ENCODE peak calls at places on chromosomes 4 and X, in seven cellular contexts. E, B, N, V, K, T and G are unnamed samples.

GRCh38 chr4:1053080-1053661 is 41.7 kb downstream of the FGFRL1 start:
- DNase-seq in E (peak; percentile 93), B (no peak), N (peak; percentile 10), V (peak; percentile 56), K (no peak), T (peak; percentile 90), G (no peak)

GRCh38 chrX:9612146-9612505 is 147.3 kb downstream of the TBL1X start:
- DNase-seq in E (no peak), B (no peak), N (no peak), V (no peak), K (no peak), T (no peak), G (no peak)

GRCh38 chrX:110358548-110358947 is at the start of gene RTL9:
- DNase-seq in E (no peak), B (no peak), N (no peak), V (no peak), K (no peak), T (no peak), G (no peak)

GRCh38 chr4:170008376-170008775 is 17.8 kb downstream of the MFAP3L start:
- DNase-seq in E (no peak), B (no peak), N (no peak), V (no peak), K (peak; percentile 6), T (peak; percentile 11), G (no peak)

GRCh38 chr4:169492436-169493163 is 119.8 kb downstream of the NEK1 start:
- DNase-seq in E (peak; percentile 70), B (peak; percentile 40), N (no peak), V (no peak), K (peak; percentile 25), T (peak; percentile 65), G (no peak)

GRCh38 chr4:153916273-153916755 is 127.4 kb upstream of the SFRP2 start:
- DNase-seq in E (no peak), B (no peak), N (no peak), V (no peak), K (no peak), T (peak; percentile 10), G (no peak)

GRCh38 chr4:182449186-182449880 is 206.1 kb downstream of the TENM3 start:
- DNase-seq in E (peak; percentile 77), B (no peak), N (no peak), V (no peak), K (peak; percentile 15), T (no peak), G (no peak)

GRCh38 chr4:119570401-119570800 is 58.2 kb downstream of the PDE5A start:
- DNase-seq in E (no peak), B (no peak), N (no peak), V (no peak), K (no peak), T (peak; percentile 43), G (no peak)

GRCh38 chrX:72265263-72265662 is 11.8 kb downstream of the RPS4X start:
- DNase-seq in E (no peak), B (no peak), N (no peak), V (no peak), K (no peak), T (no peak), G (no peak)

GRCh38 chr4:141416677-141417363 is 196.1 kb downstream of the ZNF330 start:
- DNase-seq in E (no peak), B (no peak), N (no peak), V (no peak), K (no peak), T (peak; percentile 71), G (no peak)

GRCh38 chrX:103530540-103530939 is 11.3 kb upstream of the RAB40A start:
- DNase-seq in E (no peak), B (no peak), N (no peak), V (no peak), K (no peak), T (peak; percentile 47), G (no peak)

GRCh38 chr4:162700358-162700757 is 466.3 kb downstream of the NAF1 start:
- DNase-seq in E (no peak), B (no peak), N (no peak), V (no peak), K (no peak), T (no peak), G (no peak)

GRCh38 chr4:6992728-6993655 is 50.2 kb upstream of the TADA2B start:
- DNase-seq in E (peak; percentile 54), B (no peak), N (no peak), V (no peak), K (no peak), T (peak; percentile 38), G (no peak)

GRCh38 chr4:186078977-186079697 is 10.2 kb downstream of the TLR3 start:
- DNase-seq in E (peak; percentile 91), B (no peak), N (no peak), V (no peak), K (no peak), T (no peak), G (no peak)

GRCh38 chr4:119024102-119024501 is 111.5 kb upstream of the MYOZ2 start:
- DNase-seq in E (no peak), B (no peak), N (no peak), V (no peak), K (no peak), T (no peak), G (no peak)

GRCh38 chr4:2849267-2850140 is 5.9 kb downstream of the ADD1 start:
- DNase-seq in E (no peak), B (no peak), N (no peak), V (no peak), K (no peak), T (peak; percentile 40), G (no peak)
- H3K27ac ChIP-seq in E (no peak overlapping the region), B (no peak overlapping the region), N (no peak overlapping the region), V (no peak overlapping the region), K (no peak overlapping the region), T (no peak overlapping the region), G (no peak overlapping the region)

GRCh38 chr4:53014881-53015280 is 152.8 kb downstream of the RASL11B start:
- DNase-seq in E (no peak), B (no peak), N (no peak), V (no peak), K (no peak), T (peak; percentile 53), G (no peak)

GRCh38 chr4:53014368-53014767 is 152.3 kb downstream of the RASL11B start:
- DNase-seq in E (no peak), B (no peak), N (no peak), V (no peak), K (no peak), T (no peak), G (no peak)

GRCh38 chr4:53016099-53016498 is 154.0 kb downstream of the RASL11B start:
- DNase-seq in E (peak; percentile 63), B (no peak), N (no peak), V (no peak), K (no peak), T (peak; percentile 23), G (no peak)

GRCh38 chr4:53013873-53014272 is 151.8 kb downstream of the RASL11B start:
- DNase-seq in E (no peak), B (no peak), N (no peak), V (no peak), K (no peak), T (no peak), G (no peak)

GRCh38 chr4:53015681-53016080 is 153.6 kb downstream of the RASL11B start:
- DNase-seq in E (peak; percentile 60), B (peak; percentile 55), N (no peak), V (no peak), K (no peak), T (peak; percentile 70), G (no peak)
- H3K4me1 ChIP-seq in E (peaks cover 8% of the 10 kb centered on the region), B (no peaks in the 10 kb centered on the region), N (peaks cover 80% of the 10 kb centered on the region), V (peaks cover 36% of the 10 kb centered on the region), K (peaks cover 24% of the 10 kb centered on the region), T (peaks cover 74% of the 10 kb centered on the region), G (peaks cover 27% of the 10 kb centered on the region)

GRCh38 chrX:47651043-47651905 is 911 bp upstream of the ELK1 start:
- DNase-seq in E (no peak), B (no peak), N (no peak), V (no peak), K (no peak), T (no peak), G (no peak)
- H3K9me3 ChIP-seq in E (no peaks in the 10 kb centered on the region), B (no peaks in the 10 kb centered on the region), N (no peaks in the 10 kb centered on the region), V (no peaks in the 10 kb centered on the region), K (no peaks in the 10 kb centered on the region), T (no peaks in the 10 kb centered on the region), G (peaks cover 5% of the 10 kb centered on the region)

DNA sequence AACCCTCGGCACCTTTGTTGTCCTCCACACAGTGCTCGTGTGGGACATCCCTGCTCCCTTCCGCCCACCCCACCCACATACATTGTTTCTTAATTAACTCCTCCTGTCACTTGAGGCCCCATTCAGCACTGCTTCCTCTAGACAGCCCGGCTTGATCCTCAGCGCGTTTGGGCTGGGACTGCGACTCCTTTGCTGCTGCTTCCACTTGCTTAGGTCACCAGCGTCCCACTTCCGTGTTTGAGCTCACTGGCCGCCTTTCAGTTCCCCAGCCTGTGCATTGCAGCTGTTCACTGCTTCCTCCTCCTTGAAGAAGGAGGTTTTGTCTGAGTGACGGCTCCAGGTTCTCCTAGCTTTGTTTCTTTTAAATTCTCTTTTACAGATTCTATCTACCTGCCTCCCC is 16.1 kb downstream of the RNF4 start:
- DNase-seq in E (peak; percentile 33), B (peak; percentile 27), N (peak; percentile 40), V (peak; percentile 87), K (no peak), T (peak; percentile 84), G (peak; percentile 73)
- H3K27ac ChIP-seq in E (no peak overlapping the region), B (peak overlapping the region; percentile 9), N (peak overlapping the region; percentile 50), V (peak overlapping the region; percentile 50), K (no peak overlapping the region), T (peak overlapping the region; percentile 50), G (peak overlapping the region; percentile 20)

GRCh38 chr4:3639613-3640586 is 107.7 kb upstream of the LRPAP1 start:
- DNase-seq in E (no peak), B (no peak), N (no peak), V (peak; percentile 18), K (no peak), T (no peak), G (no peak)

GRCh38 chr4:3638080-3638715 is 106.0 kb upstream of the LRPAP1 start:
- DNase-seq in E (no peak), B (no peak), N (no peak), V (no peak), K (no peak), T (no peak), G (no peak)

GRCh38 chr4:3635090-3635820 is 103.0 kb upstream of the LRPAP1 start:
- DNase-seq in E (no peak), B (no peak), N (no peak), V (peak; percentile 30), K (no peak), T (no peak), G (no peak)

GRCh38 chr4:3636628-3637320 is 104.6 kb upstream of the LRPAP1 start:
- DNase-seq in E (no peak), B (no peak), N (no peak), V (peak; percentile 37), K (no peak), T (no peak), G (no peak)

DNA sequence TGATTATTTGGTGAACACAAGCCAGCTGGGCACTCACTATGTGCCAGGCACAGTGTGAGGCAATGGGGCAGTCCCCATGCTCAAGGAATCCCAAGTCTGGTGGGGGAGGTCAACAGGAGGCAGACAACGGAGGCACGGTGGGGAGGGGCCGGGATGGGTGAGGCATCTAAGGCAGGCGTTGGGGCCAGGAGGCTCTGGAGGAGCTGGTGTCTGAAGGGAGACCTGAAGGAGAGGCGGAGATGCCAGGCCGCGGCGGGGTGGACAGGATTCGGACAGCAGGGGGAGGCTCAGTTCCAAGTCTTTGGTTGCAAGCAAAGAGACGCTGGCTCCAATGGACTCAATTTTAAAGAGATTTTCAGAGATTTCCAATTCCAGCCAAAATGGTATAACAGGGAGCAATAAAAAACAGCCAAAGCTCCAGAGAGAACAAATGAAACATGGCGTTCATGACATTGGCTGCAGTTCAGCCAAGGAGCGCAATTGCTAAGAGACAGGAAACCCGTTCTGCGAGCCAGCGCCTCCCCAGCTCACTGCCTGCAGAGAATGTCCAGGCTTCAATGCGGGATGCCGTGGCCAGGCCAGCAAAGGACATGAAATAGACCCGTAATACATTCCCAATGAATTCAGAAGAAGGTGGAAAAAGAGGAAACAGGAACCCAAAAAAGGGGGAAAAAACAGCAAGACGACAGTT is 105.2 kb upstream of the LRPAP1 start:
- DNase-seq in E (no peak), B (no peak), N (no peak), V (peak; percentile 44), K (no peak), T (peak; percentile 28), G (no peak)
- H3K4me1 ChIP-seq in E (no peaks in the 10 kb centered on the region), B (peaks cover 5% of the 10 kb centered on the region), N (no peaks in the 10 kb centered on the region), V (no peaks in the 10 kb centered on the region), K (no peaks in the 10 kb centered on the region), T (peaks cover 5% of the 10 kb centered on the region), G (no peaks in the 10 kb centered on the region)